ENCODE peak calls at places on chromosomes 13 and 19, in eight cellular contexts. T is substantia nigra; E is lower leg skin; H is NCI-H1048; V is activated naive CD4-positive, alpha-beta T cell treated with Interleukin-2 at 50 U/mL for 16 hours; B is mucosa of descending colon; K is brain pericyte; W is transverse colon. N is an unnamed sample.

GRCh38 chr13:102965802-102966201 is 100.4 kb downstream of the SLC10A2 start:
- DNase-seq in T (no peak), E (no peak), H (no peak), V (no peak), B (no peak), K (no peak), W (no peak), N (no peak)

GRCh38 chr13:110250258-110250891 is 56.6 kb downstream of the COL4A1 start:
- DNase-seq in T (no peak), E (peak; percentile 90), H (no peak), V (no peak), B (peak; percentile 54), K (peak; percentile 71), W (no peak), N (no peak)

GRCh38 chr13:73531014-73531413 is 472.2 kb downstream of the KLF5 start:
- DNase-seq in T (no peak), E (no peak), H (no peak), V (no peak), B (no peak), K (no peak), W (no peak), N (no peak)

GRCh38 chr13:113952983-113953520 is 20.8 kb downstream of the C13orf46 start:
- DNase-seq in T (no peak), E (no peak), H (no peak), V (no peak), B (peak; percentile 36), K (no peak), W (no peak), N (no peak)

GRCh38 chr13:25111557-25111956 is 15.6 kb downstream of the PABPC3 start:
- DNase-seq in T (no peak), E (no peak), H (no peak), V (no peak), B (no peak), K (no peak), W (no peak), N (no peak)

GRCh38 chr19:1933245-1933644 is 7.7 kb upstream of the CSNK1G2 start:
- DNase-seq in T (no peak), E (no peak), H (no peak), V (no peak), B (no peak), K (no peak), W (no peak), N (no peak)

GRCh38 chr13:74305876-74306275 is 171.7 kb upstream of the KLF12 start:
- DNase-seq in T (no peak), E (no peak), H (no peak), V (no peak), B (no peak), K (no peak), W (no peak), N (no peak)

GRCh38 chr13:33351324-33351723 is 65.8 kb upstream of the STARD13 start:
- DNase-seq in T (no peak), E (no peak), H (no peak), V (no peak), B (no peak), K (no peak), W (peak; percentile 13), N (no peak)

GRCh38 chr19:36139473-36140288 is at the start of gene CAPNS1:
- DNase-seq in T (peak; percentile 87), E (peak; percentile 99), H (peak; percentile 78), V (peak; percentile 91), B (peak; percentile 99), K (peak; percentile 87), W (peak; percentile 98), N (no peak)

N was measured in iPS DF 19.7.